ENCODE peak calls at places on chromosomes 1 and 21, in eight cellular contexts. One of them, this sample, is unnamed.

GRCh38 chr1:21626921-21627339 is 42.2 kb downstream of the RAP1GAP start:
- DNase-seq in activated CD8-positive, alpha-beta memory T cell treated with anti-CD3 and anti-CD28 coated beads for 1 hour: no peak
- DNase-seq in mammary epithelial cell: peak; percentile 26
- DNase-seq in effector CD4-positive, alpha-beta T cell: no peak
- DNase-seq in H9: no peak
- DNase-seq in fibroblast of the aortic adventitia: no peak
- DNase-seq in left ventricle myocardium inferior: no peak
- DNase-seq in AG04450: no peak
- DNase-seq in this sample: no peak

GRCh38 chr1:28417441-28418277 is 48.1 kb downstream of the PHACTR4 start:
- DNase-seq in mammary epithelial cell: peak; percentile 95
- DNase-seq in fibroblast of the aortic adventitia: peak; percentile 73
- DNase-seq in AG04450: no peak
- DNase-seq in left ventricle myocardium inferior: no peak
- DNase-seq in H9: no peak
- DNase-seq in activated CD8-positive, alpha-beta memory T cell treated with anti-CD3 and anti-CD28 coated beads for 1 hour: no peak
- DNase-seq in effector CD4-positive, alpha-beta T cell: no peak
- DNase-seq in this sample: peak; percentile 52

GRCh38 chr1:185342017-185342416 is 25.0 kb upstream of the IVNS1ABP start:
- DNase-seq in mammary epithelial cell: no peak
- DNase-seq in activated CD8-positive, alpha-beta memory T cell treated with anti-CD3 and anti-CD28 coated beads for 1 hour: no peak
- DNase-seq in left ventricle myocardium inferior: no peak
- DNase-seq in H9: no peak
- DNase-seq in effector CD4-positive, alpha-beta T cell: no peak
- DNase-seq in AG04450: no peak
- DNase-seq in fibroblast of the aortic adventitia: no peak
- DNase-seq in this sample: no peak

GRCh38 chr21:26659181-26659580 is 86.1 kb upstream of the CYYR1 start:
- DNase-seq in AG04450: no peak
- DNase-seq in mammary epithelial cell: peak; percentile 54
- DNase-seq in effector CD4-positive, alpha-beta T cell: no peak
- DNase-seq in H9: no peak
- DNase-seq in left ventricle myocardium inferior: no peak
- DNase-seq in activated CD8-positive, alpha-beta memory T cell treated with anti-CD3 and anti-CD28 coated beads for 1 hour: no peak
- DNase-seq in fibroblast of the aortic adventitia: peak; percentile 42
- DNase-seq in this sample: no peak

GRCh38 chr1:6244401-6245054 is 549 bp downstream of the HES3 start:
- DNase-seq in AG04450: no peak
- DNase-seq in mammary epithelial cell: no peak
- DNase-seq in left ventricle myocardium inferior: no peak
- DNase-seq in H9: peak; percentile 55
- DNase-seq in activated CD8-positive, alpha-beta memory T cell treated with anti-CD3 and anti-CD28 coated beads for 1 hour: no peak
- DNase-seq in effector CD4-positive, alpha-beta T cell: no peak
- DNase-seq in fibroblast of the aortic adventitia: no peak
- DNase-seq in this sample: no peak

GRCh38 chr1:147837129-147837776 is 65.3 kb upstream of the GJA8 start:
- DNase-seq in AG04450: no peak
- DNase-seq in effector CD4-positive, alpha-beta T cell: no peak
- DNase-seq in mammary epithelial cell: no peak
- DNase-seq in left ventricle myocardium inferior: no peak
- DNase-seq in H9: peak; percentile 85
- DNase-seq in fibroblast of the aortic adventitia: no peak
- DNase-seq in activated CD8-positive, alpha-beta memory T cell treated with anti-CD3 and anti-CD28 coated beads for 1 hour: no peak
- DNase-seq in this sample: no peak

GRCh38 chr1:214103778-214104177 is 116.0 kb downstream of the PROX1 start:
- DNase-seq in fibroblast of the aortic adventitia: no peak
- DNase-seq in H9: no peak
- DNase-seq in mammary epithelial cell: no peak
- DNase-seq in effector CD4-positive, alpha-beta T cell: no peak
- DNase-seq in activated CD8-positive, alpha-beta memory T cell treated with anti-CD3 and anti-CD28 coated beads for 1 hour: no peak
- DNase-seq in AG04450: no peak
- DNase-seq in left ventricle myocardium inferior: no peak
- DNase-seq in this sample: no peak

GRCh38 chr1:214638997-214639396 is 36.0 kb downstream of the CENPF start:
- DNase-seq in left ventricle myocardium inferior: no peak
- DNase-seq in AG04450: no peak
- DNase-seq in mammary epithelial cell: no peak
- DNase-seq in H9: no peak
- DNase-seq in effector CD4-positive, alpha-beta T cell: no peak
- DNase-seq in fibroblast of the aortic adventitia: no peak
- DNase-seq in activated CD8-positive, alpha-beta memory T cell treated with anti-CD3 and anti-CD28 coated beads for 1 hour: no peak
- DNase-seq in this sample: no peak

GRCh38 chr21:39006653-39007417 is 176.4 kb downstream of the PSMG1 start:
- DNase-seq in effector CD4-positive, alpha-beta T cell: no peak
- DNase-seq in activated CD8-positive, alpha-beta memory T cell treated with anti-CD3 and anti-CD28 coated beads for 1 hour: no peak
- DNase-seq in left ventricle myocardium inferior: peak; percentile 82
- DNase-seq in mammary epithelial cell: no peak
- DNase-seq in H9: no peak
- DNase-seq in AG04450: no peak
- DNase-seq in fibroblast of the aortic adventitia: peak; percentile 91
- DNase-seq in this sample: peak; percentile 64

GRCh38 chr1:117559139-117559538 is 46.7 kb upstream of the TENT5C start:
- DNase-seq in fibroblast of the aortic adventitia: no peak
- DNase-seq in activated CD8-positive, alpha-beta memory T cell treated with anti-CD3 and anti-CD28 coated beads for 1 hour: no peak
- DNase-seq in AG04450: no peak
- DNase-seq in left ventricle myocardium inferior: no peak
- DNase-seq in effector CD4-positive, alpha-beta T cell: no peak
- DNase-seq in H9: no peak
- DNase-seq in mammary epithelial cell: no peak
- DNase-seq in this sample: no peak

GRCh38 chr1:32273389-32274208 is 18.3 kb upstream of the HDAC1 start:
- DNase-seq in AG04450: no peak
- DNase-seq in activated CD8-positive, alpha-beta memory T cell treated with anti-CD3 and anti-CD28 coated beads for 1 hour: peak; percentile 73
- DNase-seq in effector CD4-positive, alpha-beta T cell: peak; percentile 82
- DNase-seq in mammary epithelial cell: peak; percentile 75
- DNase-seq in left ventricle myocardium inferior: no peak
- DNase-seq in fibroblast of the aortic adventitia: peak; percentile 16
- DNase-seq in H9: peak; percentile 97
- DNase-seq in this sample: no peak

GRCh38 chr21:30243691-30244090 is 27.8 kb upstream of the CLDN8 start:
- DNase-seq in AG04450: no peak
- DNase-seq in mammary epithelial cell: no peak
- DNase-seq in activated CD8-positive, alpha-beta memory T cell treated with anti-CD3 and anti-CD28 coated beads for 1 hour: no peak
- DNase-seq in H9: no peak
- DNase-seq in effector CD4-positive, alpha-beta T cell: no peak
- DNase-seq in fibroblast of the aortic adventitia: no peak
- DNase-seq in left ventricle myocardium inferior: no peak
- DNase-seq in this sample: no peak

GRCh38 chr1:6373961-6374720 is 19.4 kb downstream of the ACOT7 start:
- DNase-seq in left ventricle myocardium inferior: no peak
- DNase-seq in H9: no peak
- DNase-seq in effector CD4-positive, alpha-beta T cell: no peak
- DNase-seq in activated CD8-positive, alpha-beta memory T cell treated with anti-CD3 and anti-CD28 coated beads for 1 hour: no peak
- DNase-seq in fibroblast of the aortic adventitia: no peak
- DNase-seq in mammary epithelial cell: peak; percentile 71
- DNase-seq in AG04450: no peak
- DNase-seq in this sample: no peak

GRCh38 chr1:199685369-199685768 is 342.1 kb upstream of the NR5A2 start:
- DNase-seq in fibroblast of the aortic adventitia: peak; percentile 73
- DNase-seq in AG04450: no peak
- DNase-seq in H9: no peak
- DNase-seq in mammary epithelial cell: peak; percentile 54
- DNase-seq in left ventricle myocardium inferior: no peak
- DNase-seq in effector CD4-positive, alpha-beta T cell: no peak
- DNase-seq in activated CD8-positive, alpha-beta memory T cell treated with anti-CD3 and anti-CD28 coated beads for 1 hour: no peak
- DNase-seq in this sample: peak; percentile 59

GRCh38 chr1:10704383-10704882 is 92.0 kb downstream of the CASZ1 start:
- DNase-seq in H9: peak; percentile 86
- DNase-seq in fibroblast of the aortic adventitia: no peak
- DNase-seq in activated CD8-positive, alpha-beta memory T cell treated with anti-CD3 and anti-CD28 coated beads for 1 hour: no peak
- DNase-seq in mammary epithelial cell: no peak
- DNase-seq in left ventricle myocardium inferior: no peak
- DNase-seq in AG04450: no peak
- DNase-seq in effector CD4-positive, alpha-beta T cell: no peak
- DNase-seq in this sample: no peak

GRCh38 chr1:29651684-29652665 is 415.7 kb downstream of the PTPRU start:
- DNase-seq in left ventricle myocardium inferior: no peak
- DNase-seq in effector CD4-positive, alpha-beta T cell: no peak
- DNase-seq in mammary epithelial cell: no peak
- DNase-seq in H9: peak; percentile 3
- DNase-seq in fibroblast of the aortic adventitia: no peak
- DNase-seq in activated CD8-positive, alpha-beta memory T cell treated with anti-CD3 and anti-CD28 coated beads for 1 hour: no peak
- DNase-seq in AG04450: no peak
- DNase-seq in this sample: no peak

GRCh38 chr1:89844236-89844807 is 23.5 kb downstream of the LRRC8D start:
- DNase-seq in activated CD8-positive, alpha-beta memory T cell treated with anti-CD3 and anti-CD28 coated beads for 1 hour: no peak
- DNase-seq in mammary epithelial cell: peak; percentile 37
- DNase-seq in left ventricle myocardium inferior: no peak
- DNase-seq in fibroblast of the aortic adventitia: peak; percentile 16
- DNase-seq in effector CD4-positive, alpha-beta T cell: peak; percentile 37
- DNase-seq in AG04450: no peak
- DNase-seq in H9: no peak
- DNase-seq in this sample: peak; percentile 30

GRCh38 chr1:108316545-108316944 is 72.7 kb upstream of the NBPF4 start:
- DNase-seq in AG04450: no peak
- DNase-seq in mammary epithelial cell: peak; percentile 9
- DNase-seq in left ventricle myocardium inferior: no peak
- DNase-seq in activated CD8-positive, alpha-beta memory T cell treated with anti-CD3 and anti-CD28 coated beads for 1 hour: no peak
- DNase-seq in H9: no peak
- DNase-seq in fibroblast of the aortic adventitia: peak; percentile 22
- DNase-seq in effector CD4-positive, alpha-beta T cell: no peak
- DNase-seq in this sample: peak; percentile 27

GRCh38 chr1:229582715-229583114 is 24.2 kb upstream of the ABCB10 start:
- DNase-seq in H9: no peak
- DNase-seq in left ventricle myocardium inferior: no peak
- DNase-seq in mammary epithelial cell: no peak
- DNase-seq in fibroblast of the aortic adventitia: no peak
- DNase-seq in AG04450: no peak
- DNase-seq in activated CD8-positive, alpha-beta memory T cell treated with anti-CD3 and anti-CD28 coated beads for 1 hour: no peak
- DNase-seq in effector CD4-positive, alpha-beta T cell: no peak
- DNase-seq in this sample: no peak

GRCh38 chr1:2192031-2192995 is 2.3 kb downstream of the FAAP20 start:
- DNase-seq in fibroblast of the aortic adventitia: peak; percentile 94
- DNase-seq in effector CD4-positive, alpha-beta T cell: no peak
- DNase-seq in mammary epithelial cell: no peak
- DNase-seq in H9: no peak
- DNase-seq in left ventricle myocardium inferior: no peak
- DNase-seq in AG04450: no peak
- DNase-seq in activated CD8-positive, alpha-beta memory T cell treated with anti-CD3 and anti-CD28 coated beads for 1 hour: no peak
- DNase-seq in this sample: peak; percentile 95

GRCh38 chr1:12629521-12629956 is 11.5 kb upstream of the DHRS3 start:
- DNase-seq in left ventricle myocardium inferior: no peak
- DNase-seq in H9: peak; percentile 90
- DNase-seq in mammary epithelial cell: no peak
- DNase-seq in AG04450: no peak
- DNase-seq in fibroblast of the aortic adventitia: no peak
- DNase-seq in effector CD4-positive, alpha-beta T cell: no peak
- DNase-seq in activated CD8-positive, alpha-beta memory T cell treated with anti-CD3 and anti-CD28 coated beads for 1 hour: no peak
- DNase-seq in this sample: no peak

GRCh38 chr1:15423355-15424077 is 13.8 kb downstream of the EFHD2 start:
- DNase-seq in H9: no peak
- DNase-seq in effector CD4-positive, alpha-beta T cell: no peak
- DNase-seq in mammary epithelial cell: no peak
- DNase-seq in fibroblast of the aortic adventitia: no peak
- DNase-seq in left ventricle myocardium inferior: no peak
- DNase-seq in activated CD8-positive, alpha-beta memory T cell treated with anti-CD3 and anti-CD28 coated beads for 1 hour: no peak
- DNase-seq in AG04450: no peak
- DNase-seq in this sample: no peak

GRCh38 chr1:66335859-66336640 is 197.9 kb upstream of the SGIP1 start:
- DNase-seq in H9: no peak
- DNase-seq in AG04450: no peak
- DNase-seq in fibroblast of the aortic adventitia: peak; percentile 52
- DNase-seq in left ventricle myocardium inferior: peak; percentile 69
- DNase-seq in mammary epithelial cell: no peak
- DNase-seq in activated CD8-positive, alpha-beta memory T cell treated with anti-CD3 and anti-CD28 coated beads for 1 hour: peak; percentile 20
- DNase-seq in effector CD4-positive, alpha-beta T cell: peak; percentile 76
- DNase-seq in this sample: peak; percentile 94

GRCh38 chr1:66168919-66169725 is 364.8 kb upstream of the SGIP1 start:
- DNase-seq in effector CD4-positive, alpha-beta T cell: no peak
- DNase-seq in H9: no peak
- DNase-seq in AG04450: no peak
- DNase-seq in mammary epithelial cell: no peak
- DNase-seq in activated CD8-positive, alpha-beta memory T cell treated with anti-CD3 and anti-CD28 coated beads for 1 hour: no peak
- DNase-seq in left ventricle myocardium inferior: no peak
- DNase-seq in fibroblast of the aortic adventitia: no peak
- DNase-seq in this sample: no peak

GRCh38 chr1:3511306-3511705 is 56.8 kb downstream of the ARHGEF16 start:
- DNase-seq in activated CD8-positive, alpha-beta memory T cell treated with anti-CD3 and anti-CD28 coated beads for 1 hour: no peak
- DNase-seq in left ventricle myocardium inferior: no peak
- DNase-seq in effector CD4-positive, alpha-beta T cell: no peak
- DNase-seq in fibroblast of the aortic adventitia: no peak
- DNase-seq in H9: no peak
- DNase-seq in AG04450: no peak
- DNase-seq in mammary epithelial cell: no peak
- DNase-seq in this sample: no peak

GRCh38 chr1:154988053-154988954 is 5.1 kb upstream of the LENEP start:
- DNase-seq in effector CD4-positive, alpha-beta T cell: no peak
- DNase-seq in mammary epithelial cell: no peak
- DNase-seq in activated CD8-positive, alpha-beta memory T cell treated with anti-CD3 and anti-CD28 coated beads for 1 hour: no peak
- DNase-seq in left ventricle myocardium inferior: no peak
- DNase-seq in AG04450: no peak
- DNase-seq in fibroblast of the aortic adventitia: no peak
- DNase-seq in H9: no peak
- DNase-seq in this sample: no peak

GRCh38 chr1:222095606-222096475 is 354.0 kb upstream of the DUSP10 start:
- DNase-seq in fibroblast of the aortic adventitia: no peak
- DNase-seq in activated CD8-positive, alpha-beta memory T cell treated with anti-CD3 and anti-CD28 coated beads for 1 hour: peak; percentile 28
- DNase-seq in effector CD4-positive, alpha-beta T cell: peak; percentile 40
- DNase-seq in left ventricle myocardium inferior: peak; percentile 23
- DNase-seq in AG04450: no peak
- DNase-seq in mammary epithelial cell: no peak
- DNase-seq in H9: peak; percentile 67
- DNase-seq in this sample: no peak